ENCODE peak calls at places on chromosomes 5 and 9, in nine cellular contexts. M is lower lobe of right lung, L is left ventricle myocardium inferior, Q is BE2C, T is heart left ventricle, W is psoas muscle, P is breast epithelium, C is A549, G is MM.1S. R is an unnamed sample. For H3K4me1, the result is how much of the 10 kb centered on the place peaks cover.

GRCh38 chr5:15168397-15168796 is 296.8 kb upstream of the ANKH start:
- DNase-seq in W (no peak), M (no peak), P (no peak), T (no peak), L (no peak), Q (peak), G (no peak), C (no peak), R (no peak)

GRCh38 chr5:28254846-28255245 is 1216.5 kb upstream of the CDH9 start:
- DNase-seq in W (no peak), P (no peak), Q (no peak), G (no peak), L (no peak), M (no peak), C (no peak), T (no peak), R (no peak)

GRCh38 chr9:20623021-20623747 is 885 bp upstream of the MLLT3 start:
- DNase-seq in W (peak), C (peak), P (no peak), Q (no peak), G (peak), M (peak), L (peak), T (peak), R (peak)

GRCh38 chr5:134568761-134569725 is 43.6 kb downstream of the JADE2 start:
- DNase-seq in T (peak), C (no peak), Q (peak), W (peak), L (peak), P (peak), G (no peak), M (peak), R (peak)

GRCh38 chr5:41527201-41527779 is 16.9 kb upstream of the PLCXD3 start:
- DNase-seq in L (peak), P (no peak), Q (peak), G (no peak), T (peak), W (no peak), M (no peak), C (no peak), R (no peak)

GRCh38 chr5:32852535-32852934 is 141.4 kb downstream of the NPR3 start:
- DNase-seq in P (no peak), C (peak), Q (no peak), W (peak), L (peak), T (peak), M (peak), G (no peak), R (peak)

GRCh38 chr5:34604119-34604675 is 51.9 kb upstream of the RAI14 start:
- DNase-seq in L (no peak), W (no peak), G (no peak), T (no peak), Q (no peak), C (no peak), M (no peak), P (no peak), R (no peak)

GRCh38 chr9:136901516-136902258 is 15.4 kb downstream of the TRAF2 start:
- DNase-seq in W (peak), P (no peak), T (peak), C (peak), L (no peak), M (no peak), G (peak), Q (no peak), R (no peak)

GRCh38 chr9:128114326-128115186 is 13.0 kb downstream of the PTGES2 start:
- DNase-seq in M (peak), L (peak), P (no peak), G (no peak), W (peak), T (peak), C (no peak), Q (peak), R (no peak)

GRCh38 chr9:83281306-83282255 is 218.6 kb upstream of the RASEF start:
- DNase-seq in T (peak), Q (peak), C (peak), W (no peak), L (no peak), M (no peak), G (no peak), P (no peak), R (no peak)

GRCh38 chr5:109516385-109516784 is 106.6 kb upstream of the PJA2 start:
- DNase-seq in T (no peak), M (no peak), G (no peak), W (peak), L (no peak), P (no peak), Q (no peak), C (no peak), R (no peak)

GRCh38 chr9:127121628-127122175 is 733 bp downstream of the ANGPTL2 start:
- DNase-seq in G (no peak), P (no peak), C (no peak), Q (peak), M (no peak), T (no peak), L (no peak), W (peak), R (peak)

DNA sequence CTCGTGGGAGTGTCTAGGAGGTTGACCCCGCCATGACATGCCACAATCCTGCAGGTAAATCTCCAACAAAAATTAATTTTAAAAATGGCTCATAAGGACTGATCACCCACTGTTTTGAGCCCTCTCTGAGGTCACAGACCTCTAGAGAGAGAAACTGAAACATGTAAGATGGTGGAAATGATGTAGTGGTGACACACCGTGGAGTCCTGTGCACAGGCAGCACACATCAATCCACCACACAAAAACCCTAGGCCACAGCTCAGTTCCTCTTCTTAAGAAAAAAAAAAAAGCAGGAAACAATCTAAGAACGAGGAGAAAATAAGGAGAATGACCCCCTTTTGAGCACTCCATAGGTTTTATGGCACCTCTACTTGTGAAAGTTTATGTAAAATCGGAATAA is 93.8 kb upstream of the FAM120A start:
- DNase-seq in G (peak), C (no peak), M (no peak), P (no peak), L (no peak), Q (no peak), T (no peak), W (no peak), R (no peak)
- H3K4me3 ChIP-seq in G (no peak), C (no peak), M (no peak), P (peak), L (no peak), Q (no peak), T (no peak), W (no peak), R (no peak)

GRCh38 chr5:139871624-139872023 is 76.0 kb downstream of the PSD2 start:
- DNase-seq in M (no peak), G (no peak), P (no peak), L (no peak), W (peak), T (no peak), C (no peak), Q (no peak), R (no peak)

GRCh38 chr5:139870677-139871076 is 75.1 kb downstream of the PSD2 start:
- DNase-seq in T (no peak), M (no peak), C (no peak), W (peak), P (no peak), L (no peak), G (no peak), Q (no peak), R (no peak)

GRCh38 chr5:139873033-139873794 is 77.6 kb downstream of the PSD2 start:
- DNase-seq in C (no peak), M (no peak), L (no peak), T (no peak), G (no peak), P (no peak), W (peak), Q (peak), R (no peak)

GRCh38 chr5:139869042-139869790 is 73.6 kb downstream of the PSD2 start:
- DNase-seq in M (no peak), C (no peak), P (no peak), G (no peak), L (no peak), W (peak), T (no peak), Q (no peak), R (no peak)

GRCh38 chr5:139872052-139872766 is 76.6 kb downstream of the PSD2 start:
- DNase-seq in C (no peak), L (no peak), P (no peak), W (peak), G (no peak), Q (no peak), T (no peak), M (no peak), R (peak)
- TF ChIP-seq CTCF in C (no peak), L (no peak), P (no peak), W (no peak), G (no peak), Q (peak), T (no peak), M (no peak), R (peak)

DNA sequence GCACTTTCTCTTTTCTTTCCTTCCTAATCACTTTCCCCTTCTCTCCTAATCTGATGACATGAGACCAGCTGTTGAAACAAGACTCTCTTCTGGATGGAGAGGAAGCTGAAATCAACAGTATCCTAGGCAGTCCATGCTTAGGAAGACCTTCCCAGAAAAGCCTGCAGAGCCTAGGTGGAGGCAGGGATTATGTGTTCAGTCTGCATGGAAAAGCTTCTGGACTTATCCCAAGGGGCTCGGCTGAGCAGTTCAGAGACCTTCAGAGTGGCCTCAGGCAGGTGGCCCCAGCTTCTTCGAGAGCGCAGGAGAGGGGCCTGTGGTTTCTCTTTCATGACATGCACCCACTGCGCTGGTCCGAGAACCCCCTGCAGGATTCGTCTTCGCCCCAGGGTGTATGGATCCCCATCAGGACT is 177.7 kb upstream of the KLF4 start:
- DNase-seq in M (no peak), Q (no peak), W (no peak), P (no peak), T (no peak), C (no peak), L (no peak), G (no peak), R (no peak)
- H3K4me1 ChIP-seq in M (under half), Q (under half), W (under half), P (under half), T (under half), C (under half), L (under half), G (under half), R (under half)

DNA sequence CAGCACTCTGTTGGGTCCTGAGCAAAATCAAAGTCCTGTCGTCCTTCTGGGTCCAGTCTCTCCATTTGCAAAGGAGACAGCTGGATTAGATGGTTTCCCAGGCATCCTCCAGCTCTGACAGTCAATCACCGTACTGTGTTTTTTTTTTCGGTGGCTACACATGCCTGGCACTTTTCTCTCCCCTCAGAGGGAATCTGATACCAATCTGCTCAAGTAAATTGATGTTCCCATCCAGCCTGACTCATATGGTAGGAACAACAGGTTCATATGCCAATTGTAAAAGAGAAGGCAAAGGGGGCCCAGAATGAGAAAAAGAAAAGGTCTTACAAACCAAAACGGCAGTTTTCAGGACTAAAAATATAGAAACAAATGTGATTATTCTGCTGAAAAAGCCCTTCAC is 1.2 kb downstream of the FBXO10 start:
- DNase-seq in Q (peak), G (no peak), L (no peak), M (no peak), P (no peak), W (no peak), C (no peak), T (no peak), R (peak)
- H3K4me3 ChIP-seq in Q (peak), G (peak), L (peak), M (peak), P (peak), W (peak), C (peak), T (peak), R (peak)

DNA sequence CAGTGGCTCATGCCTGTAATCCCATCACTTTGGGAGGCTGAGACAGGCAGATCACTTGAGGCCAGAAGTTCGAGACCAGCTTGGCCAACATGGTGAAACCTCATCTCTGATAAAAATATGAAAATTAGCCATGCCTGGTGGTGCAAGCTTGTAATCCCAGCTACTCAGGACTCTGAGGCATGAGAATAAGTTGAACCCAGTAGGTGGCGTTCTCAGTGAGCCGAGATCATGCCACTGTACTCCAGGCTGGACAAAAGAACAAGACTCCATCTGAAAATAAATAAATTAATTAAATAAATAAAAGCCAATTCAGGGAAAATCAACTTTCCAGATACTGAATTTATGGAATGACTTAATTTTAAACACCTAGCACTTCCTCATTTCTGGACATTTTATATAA is 1722.1 kb downstream of the MAT2B start:
- DNase-seq in M (no peak), C (no peak), W (no peak), Q (no peak), T (no peak), L (no peak), G (no peak), P (no peak), R (no peak)
- TF ChIP-seq CTCF in M (no peak), C (no peak), W (no peak), Q (peak), T (no peak), L (no peak), G (no peak), P (no peak), R (peak)

DNA sequence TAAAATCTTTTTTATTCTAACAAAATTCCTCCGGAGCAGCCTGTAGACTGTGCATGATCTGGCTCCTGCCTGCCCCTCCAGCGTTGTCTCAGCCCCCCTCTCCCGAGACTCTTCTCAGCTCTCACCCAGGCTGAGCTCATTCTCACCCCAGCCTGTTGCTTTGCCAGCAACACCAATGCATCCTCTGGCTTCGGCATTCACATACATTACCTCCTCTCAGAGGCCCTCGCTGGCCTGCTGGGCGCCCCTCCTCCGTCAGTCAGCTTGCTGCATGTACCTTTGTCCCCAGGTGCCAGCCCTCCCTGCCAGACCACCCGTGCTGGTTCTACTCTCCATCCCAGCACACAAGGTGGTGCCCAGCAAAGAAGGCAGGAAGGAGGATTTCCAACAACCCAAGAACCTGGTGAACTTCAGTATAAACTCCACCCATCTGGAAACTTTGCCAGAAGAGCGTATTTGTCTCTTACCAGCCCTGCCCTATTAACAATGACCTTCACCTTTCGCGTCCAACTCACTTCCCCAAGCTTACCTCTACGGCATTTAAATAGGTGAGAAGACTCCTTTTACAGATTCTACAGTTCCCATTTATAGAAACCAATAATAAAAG is 34.9 kb downstream of the MYO10 start:
- DNase-seq in W (no peak), T (no peak), C (no peak), M (no peak), G (no peak), Q (no peak), L (no peak), P (no peak), R (peak)
- H3K4me1 ChIP-seq in W (under half), T (under half), C (half or more), M (under half), G (under half), Q (under half), L (under half), P (under half), R (under half)

DNA sequence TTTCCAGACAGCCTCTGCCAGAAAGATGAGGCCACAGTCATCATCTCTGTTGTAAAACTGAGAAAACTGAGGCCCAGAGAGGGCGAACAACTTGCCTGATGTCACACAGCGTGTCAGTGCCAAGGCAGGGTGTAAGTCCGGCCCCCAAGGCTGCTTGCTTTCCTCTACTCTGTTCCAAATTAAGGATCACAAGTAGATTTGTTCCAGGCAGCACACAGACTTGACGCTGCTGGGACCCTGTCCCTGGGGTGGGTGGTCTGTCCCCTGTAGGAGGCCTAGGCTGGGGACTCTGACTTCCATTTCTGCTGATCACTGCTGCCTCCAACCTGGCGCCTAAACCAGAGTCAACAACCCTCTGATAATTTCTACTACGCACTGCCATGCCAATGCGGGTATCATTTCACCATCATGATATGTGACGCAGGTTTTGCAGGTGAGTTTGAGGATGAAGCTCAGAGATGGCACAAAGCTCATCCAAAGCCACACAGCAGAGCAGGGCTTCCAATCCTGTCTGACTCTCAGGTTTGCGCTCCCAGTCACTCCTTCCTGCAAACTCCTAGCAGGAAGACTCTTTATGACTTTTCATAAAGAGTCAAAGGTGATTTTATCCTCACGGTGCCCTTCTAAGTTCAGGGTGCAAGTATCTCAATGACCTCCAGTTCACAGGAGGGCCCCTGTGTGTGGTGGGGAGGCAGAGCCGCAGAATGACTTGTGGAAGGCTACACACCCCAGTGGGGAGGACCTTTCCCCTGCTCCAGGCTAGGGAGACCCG is 13.6 kb upstream of the RALGDS start:
- DNase-seq in G (no peak), L (no peak), C (no peak), W (peak), P (no peak), M (no peak), Q (no peak), T (no peak), R (no peak)
- H3K4me3 ChIP-seq in G (no peak), L (peak), C (no peak), W (peak), P (no peak), M (no peak), Q (no peak), T (no peak), R (no peak)

DNA sequence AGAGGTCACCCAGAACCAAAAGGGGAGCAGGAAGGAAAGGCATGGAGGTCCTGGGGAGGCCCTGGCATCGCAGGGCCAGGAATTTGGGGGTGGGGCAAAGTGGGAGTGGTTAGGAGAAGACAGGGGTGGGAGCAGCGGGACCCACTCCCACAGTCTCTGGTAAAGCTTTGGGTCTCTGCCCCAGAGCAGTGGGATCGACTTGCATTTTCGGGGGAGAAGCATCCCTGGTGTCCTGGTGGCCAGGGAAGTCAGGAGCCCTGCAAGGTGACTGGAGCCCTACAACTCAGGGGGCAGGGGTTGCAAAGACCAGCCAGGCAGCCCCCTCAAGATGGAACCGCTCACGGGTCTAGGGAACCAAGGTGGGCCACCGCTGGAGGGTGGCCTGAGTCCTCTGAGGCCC is 22.4 kb upstream of the GTF3C5 start:
- DNase-seq in T (no peak), C (no peak), M (peak), L (no peak), G (no peak), Q (no peak), P (no peak), W (no peak), R (no peak)
- TF ChIP-seq CTCF in T (no peak), C (no peak), M (no peak), L (no peak), G (no peak), Q (no peak), P (no peak), W (no peak), R (no peak)

GRCh38 chr5:119315516-119315949 is 40.3 kb upstream of the TNFAIP8 start:
- DNase-seq in T (peak), Q (no peak), G (peak), P (no peak), C (peak), M (no peak), W (no peak), L (no peak), R (no peak)
- H3K4me1 ChIP-seq in T (under half), Q (under half), G (under half), P (under half), C (under half), M (under half), W (under half), L (under half), R (under half)

GRCh38 chr5:59034498-59035186 is 451.8 kb downstream of the RAB3C start:
- DNase-seq in G (peak), Q (peak), L (no peak), M (no peak), C (no peak), P (no peak), T (no peak), W (no peak), R (peak)

GRCh38 chr5:59037041-59037440 is 454.2 kb downstream of the RAB3C start:
- DNase-seq in M (no peak), W (no peak), Q (no peak), P (no peak), L (no peak), T (no peak), G (no peak), C (no peak), R (no peak)

GRCh38 chr5:59036274-59036961 is 453.5 kb downstream of the RAB3C start:
- DNase-seq in L (no peak), P (no peak), Q (no peak), M (peak), C (no peak), T (no peak), G (no peak), W (peak), R (no peak)

GRCh38 chr5:59037453-59038168 is 454.7 kb downstream of the RAB3C start:
- DNase-seq in C (no peak), W (no peak), M (no peak), Q (no peak), T (no peak), L (no peak), P (no peak), G (no peak), R (no peak)

DNA sequence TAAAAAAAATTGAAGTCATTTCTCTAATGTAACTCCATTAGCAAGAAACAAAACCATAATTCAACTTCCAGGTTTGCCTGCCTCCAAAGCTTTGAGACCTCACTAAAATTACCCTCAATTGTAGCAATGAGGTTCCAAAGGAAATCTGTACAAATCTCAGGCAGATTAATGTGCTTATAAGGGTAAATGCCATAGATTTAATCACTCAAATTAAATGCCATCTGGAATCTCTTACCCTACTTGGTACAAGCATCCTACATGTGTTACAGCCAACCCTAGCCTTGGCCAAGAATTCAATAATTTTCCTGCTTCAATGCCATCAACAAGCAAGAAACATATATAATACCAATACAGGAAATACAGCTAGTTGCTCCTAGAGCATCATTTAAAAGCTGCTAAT is 452.8 kb downstream of the RAB3C start:
- DNase-seq in L (no peak), P (no peak), G (no peak), C (no peak), Q (no peak), W (no peak), M (no peak), T (no peak), R (no peak)
- H3K4me3 ChIP-seq in L (peak), P (no peak), G (no peak), C (peak), Q (peak), W (peak), M (peak), T (no peak), R (no peak)

R was measured in neural progenitor cell.